ENCODE peak calls at places on chromosome 1, in eight cellular contexts. H, V, X, I, Q, D, F and Y are unnamed samples.

GRCh38 chr1:14522331-14523241 is 75.9 kb upstream of the KAZN start:
- DNase-seq in I (no peak), D (peak), V (no peak), Q (no peak), H (no peak), X (peak), F (peak), Y (no peak)

GRCh38 chr1:27445177-27445936 is 44.6 kb downstream of the WASF2 start:
- DNase-seq in D (no peak), Q (no peak), H (no peak), X (peak), V (no peak), I (no peak), F (no peak), Y (no peak)

GRCh38 chr1:207172321-207172720 is 68.3 kb downstream of the C4BPA start:
- DNase-seq in D (no peak), F (no peak), H (no peak), I (no peak), Q (no peak), X (no peak), V (no peak), Y (no peak)

GRCh38 chr1:230291731-230292620 is 134.2 kb downstream of the PGBD5 start:
- DNase-seq in H (no peak), D (peak), Q (no peak), V (no peak), I (no peak), X (no peak), F (no peak), Y (no peak)

GRCh38 chr1:9207086-9207485 is 27.5 kb upstream of the H6PD start:
- DNase-seq in H (no peak), I (no peak), X (peak), D (no peak), Q (no peak), V (no peak), F (peak), Y (no peak)

GRCh38 chr1:100073531-100073930 is 59.2 kb downstream of the SASS6 start:
- DNase-seq in H (no peak), F (no peak), X (peak), V (no peak), D (no peak), Q (no peak), I (no peak), Y (no peak)

GRCh38 chr1:56322211-56322610 is 257.2 kb downstream of the PLPP3 start:
- DNase-seq in X (no peak), Q (no peak), I (no peak), D (no peak), F (no peak), V (no peak), H (no peak), Y (no peak)

GRCh38 chr1:220690140-220691038 is at the start of gene C1orf115:
- DNase-seq in H (peak), X (peak), D (peak), Q (peak), I (no peak), V (peak), F (peak), Y (peak)

GRCh38 chr1:32480003-32480402 is 15.1 kb downstream of the ZBTB8B start:
- DNase-seq in Q (no peak), F (no peak), V (no peak), I (no peak), D (no peak), H (no peak), X (no peak), Y (no peak)

GRCh38 chr1:63142001-63142400 is 180.4 kb upstream of the FOXD3 start:
- DNase-seq in F (no peak), V (no peak), D (no peak), I (no peak), X (no peak), H (no peak), Q (no peak), Y (no peak)

GRCh38 chr1:7152655-7153054 is 367.4 kb downstream of the CAMTA1 start:
- DNase-seq in D (no peak), X (no peak), V (no peak), Q (no peak), I (no peak), H (no peak), F (no peak), Y (no peak)

GRCh38 chr1:9269721-9270120 is 23.0 kb upstream of the SPSB1 start:
- DNase-seq in V (no peak), X (no peak), H (no peak), Q (no peak), D (no peak), I (no peak), F (no peak), Y (no peak)

GRCh38 chr1:24500448-24501048 is 2.1 kb upstream of the RCAN3 start:
- DNase-seq in I (no peak), F (no peak), X (no peak), V (no peak), Q (no peak), H (no peak), D (no peak), Y (no peak)

GRCh38 chr1:29122987-29123870 is 474 bp downstream of the TMEM200B start:
- DNase-seq in Q (no peak), D (peak), F (peak), V (peak), I (no peak), H (no peak), X (peak), Y (no peak)

GRCh38 chr1:77322061-77322900 is 40.5 kb downstream of the AK5 start:
- DNase-seq in H (no peak), D (no peak), Q (no peak), F (peak), X (peak), I (peak), V (peak), Y (no peak)

GRCh38 chr1:15158506-15159165 is 5.1 kb downstream of the TMEM51 start:
- DNase-seq in V (no peak), H (no peak), X (peak), F (peak), Q (no peak), I (peak), D (no peak), Y (no peak)

GRCh38 chr1:213120386-213120785 is 69.3 kb downstream of the RPS6KC1 start:
- DNase-seq in X (peak), V (no peak), Q (no peak), H (no peak), F (peak), D (no peak), I (no peak), Y (no peak)

GRCh38 chr1:41537788-41538351 is 53.4 kb upstream of the EDN2 start:
- DNase-seq in I (peak), X (peak), D (peak), F (peak), H (no peak), Q (no peak), V (no peak), Y (no peak)

GRCh38 chr1:43705334-43705733 is 2.0 kb upstream of the ST3GAL3 start:
- DNase-seq in X (no peak), Q (no peak), D (no peak), H (no peak), V (no peak), I (no peak), F (no peak), Y (no peak)

GRCh38 chr1:50110084-50110615 is 1.4 kb downstream of the ELAVL4 start:
- DNase-seq in Q (no peak), F (no peak), V (no peak), I (no peak), X (no peak), H (no peak), D (no peak), Y (no peak)

GRCh38 chr1:236734141-236734765 is 48.0 kb downstream of the ACTN2 start:
- DNase-seq in D (no peak), H (no peak), F (no peak), X (peak), Q (no peak), I (no peak), V (no peak), Y (no peak)

GRCh38 chr1:110508038-110508437 is 10.9 kb downstream of the KCNA10 start:
- DNase-seq in V (peak), D (peak), F (peak), H (no peak), I (no peak), X (peak), Q (no peak), Y (peak)

GRCh38 chr1:2554621-2555387 is 1.4 kb upstream of the TNFRSF14 start:
- DNase-seq in V (peak), Q (peak), X (no peak), D (no peak), H (no peak), I (no peak), F (no peak), Y (no peak)
- TF ChIP-seq CTCF in V (peak), Q (peak), X (peak), D (no peak), H (no peak), I (peak), F (peak), Y (peak)

GRCh38 chr1:88061830-88062177 is 622.3 kb upstream of the PKN2 start:
- DNase-seq in V (no peak), Q (no peak), I (no peak), X (peak), F (peak), D (no peak), H (no peak), Y (no peak)
- TF ChIP-seq CTCF in V (no peak), Q (no peak), I (no peak), X (no peak), F (no peak), D (no peak), H (no peak), Y (no peak)

DNA sequence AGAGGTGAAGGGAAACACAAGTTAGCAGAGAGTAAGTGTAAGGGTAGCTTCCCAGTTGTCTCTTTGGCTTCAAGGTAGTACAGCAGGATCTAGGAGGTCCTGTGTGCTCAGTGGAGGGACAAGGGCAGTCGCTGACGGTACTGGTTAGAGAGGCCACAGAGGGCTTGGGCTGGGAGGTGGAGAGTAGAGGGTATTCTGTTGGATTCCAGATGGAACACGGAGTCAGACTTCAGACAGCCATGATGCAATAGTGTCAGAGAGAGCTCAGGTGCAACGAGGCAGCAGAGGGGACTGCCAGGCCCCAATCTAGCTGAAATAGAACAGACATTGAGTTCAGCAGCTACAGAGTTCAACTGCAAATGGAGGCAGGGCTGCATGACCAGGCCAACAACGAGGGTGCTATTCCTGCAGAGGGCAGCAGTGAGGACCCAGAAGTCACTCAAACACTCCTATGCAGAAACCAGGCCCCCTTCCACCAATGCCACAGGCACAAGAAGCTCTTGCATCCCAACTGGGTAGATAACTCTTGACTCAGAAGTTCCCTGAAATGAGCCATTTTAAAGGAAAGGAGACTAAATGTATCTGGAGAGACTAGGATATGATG is 325.0 kb upstream of the ESRRG start:
- DNase-seq in I (no peak), V (peak), X (peak), D (no peak), F (peak), H (no peak), Q (no peak), Y (no peak)
- TF ChIP-seq CTCF in I (no peak), V (no peak), X (no peak), D (no peak), F (peak), H (no peak), Q (no peak), Y (no peak)

GRCh38 chr1:205210876-205211838 is at the start of gene DSTYK:
- DNase-seq in V (peak), F (peak), H (peak), D (peak), Q (peak), X (peak), I (peak), Y (peak)
- TF ChIP-seq CTCF in V (no peak), F (no peak), H (peak), D (no peak), Q (no peak), X (no peak), I (no peak), Y (no peak)